ENCODE peak calls at places on chromosome 1, in nine cellular contexts. X is brain microvascular endothelial cell, M is RWPE1, J is foreskin keratinocyte, I is MM.1S, W is uterus, K is mesenchymal stem cell, P is heart right ventricle, L is cardiac muscle cell. Y is an unnamed sample.
A peak's percentile ranks its signal among the peaks of the same experiment; 100 is the strongest.

GRCh38 chr1:205883792-205884191 is 33.9 kb upstream of the PM20D1 start:
- DNase-seq in L (no peak), W (no peak), I (no peak), P (no peak), J (no peak), X (no peak), K (no peak), M (no peak), Y (no peak)

GRCh38 chr1:58929667-58930325 is 145.9 kb upstream of the JUN start:
- DNase-seq in L (no peak), I (no peak), W (no peak), J (peak; percentile 88), M (peak; percentile 70), K (peak; percentile 36), P (no peak), X (no peak), Y (no peak)

GRCh38 chr1:234621657-234622335 is 11.8 kb upstream of the IRF2BP2 start:
- DNase-seq in J (no peak), I (no peak), K (peak; percentile 59), P (no peak), M (no peak), X (peak; percentile 72), W (no peak), L (peak; percentile 85), Y (peak; percentile 84)

GRCh38 chr1:12448746-12449177 is 169.2 kb downstream of the DHRS3 start:
- DNase-seq in K (no peak), I (peak; percentile 65), X (peak; percentile 79), J (no peak), L (peak; percentile 83), P (no peak), M (no peak), W (peak; percentile 38), Y (peak; percentile 69)

GRCh38 chr1:168361252-168361651 is 80.6 kb downstream of the TBX19 start:
- DNase-seq in W (no peak), K (no peak), J (no peak), P (no peak), X (no peak), L (no peak), M (no peak), I (no peak), Y (no peak)

GRCh38 chr1:175470591-175470990 is 272.8 kb downstream of the TNR start:
- DNase-seq in W (no peak), M (no peak), J (no peak), K (no peak), I (no peak), L (no peak), X (no peak), P (no peak), Y (no peak)

GRCh38 chr1:161013591-161014513 is 7.1 kb downstream of the F11R start:
- DNase-seq in J (peak; percentile 85), P (peak; percentile 70), W (peak; percentile 77), M (peak; percentile 90), X (peak; percentile 74), K (peak; percentile 87), I (peak; percentile 98), L (peak; percentile 98), Y (peak; percentile 46)

GRCh38 chr1:205985330-205986005 is 17.7 kb downstream of the RAB7B start:
- DNase-seq in J (no peak), I (no peak), X (no peak), M (no peak), K (no peak), P (no peak), L (no peak), W (no peak), Y (peak; percentile 39)

GRCh38 chr1:166876540-166876838 is 425 bp upstream of the TADA1 start:
- DNase-seq in M (no peak), K (no peak), J (no peak), W (no peak), P (no peak), L (no peak), I (no peak), X (no peak), Y (no peak)

GRCh38 chr1:11784993-11785769 is 20.6 kb downstream of the MTHFR start:
- DNase-seq in W (peak; percentile 72), J (no peak), M (peak; percentile 55), I (peak; percentile 65), K (peak; percentile 66), X (no peak), P (peak; percentile 79), L (peak; percentile 74), Y (no peak)

GRCh38 chr1:226001852-226002666 is 2.9 kb upstream of the SDE2 start:
- DNase-seq in P (peak; percentile 23), W (peak; percentile 79), I (no peak), L (peak; percentile 45), J (no peak), M (no peak), X (peak; percentile 12), K (no peak), Y (no peak)

GRCh38 chr1:24111998-24112380 is at the start of gene MYOM3:
- DNase-seq in I (no peak), J (no peak), X (no peak), L (no peak), W (no peak), P (peak; percentile 61), K (no peak), M (no peak), Y (no peak)

GRCh38 chr1:63636192-63637105 is 43.2 kb downstream of the PGM1 start:
- DNase-seq in L (no peak), P (no peak), W (no peak), M (no peak), J (no peak), K (no peak), I (no peak), X (no peak), Y (no peak)

GRCh38 chr1:62849031-62849430 is 65.1 kb downstream of the ATG4C start:
- DNase-seq in X (no peak), L (no peak), W (no peak), P (no peak), J (no peak), I (no peak), M (peak; percentile 4), K (no peak), Y (no peak)

GRCh38 chr1:5419501-5419900 is 572.7 kb downstream of the NPHP4 start:
- DNase-seq in J (no peak), L (no peak), W (no peak), M (no peak), X (no peak), P (no peak), I (no peak), K (no peak), Y (no peak)

GRCh38 chr1:41713557-41714327 is 205.0 kb downstream of the HIVEP3 start:
- DNase-seq in L (peak; percentile 39), X (peak; percentile 86), J (peak; percentile 70), P (no peak), M (peak; percentile 78), I (no peak), K (peak; percentile 72), W (peak; percentile 51), Y (peak; percentile 89)

GRCh38 chr1:215891673-215892072 is 324.6 kb downstream of the KCTD3 start:
- DNase-seq in L (no peak), M (no peak), I (no peak), K (no peak), X (no peak), W (no peak), J (no peak), P (no peak), Y (no peak)

GRCh38 chr1:222697858-222698257 is 14.4 kb downstream of the AIDA start:
- DNase-seq in M (no peak), X (no peak), W (no peak), K (no peak), P (no peak), I (no peak), J (no peak), L (peak; percentile 65), Y (peak; percentile 47)

GRCh38 chr1:45032833-45033232 is 20.8 kb downstream of the UROD start:
- DNase-seq in L (no peak), X (no peak), W (no peak), K (no peak), I (no peak), P (no peak), M (no peak), J (no peak), Y (no peak)

GRCh38 chr1:151801846-151802245 is 3.4 kb downstream of the LINGO4 start:
- DNase-seq in K (no peak), I (no peak), W (no peak), J (no peak), M (no peak), P (no peak), X (no peak), L (no peak), Y (no peak)

GRCh38 chr1:62144238-62144831 is 50.3 kb upstream of the L1TD1 start:
- DNase-seq in M (peak; percentile 18), X (peak; percentile 71), J (no peak), P (no peak), K (peak; percentile 47), L (peak; percentile 69), I (peak; percentile 62), W (no peak), Y (peak; percentile 19)

GRCh38 chr1:76330993-76331603 is 256.6 kb downstream of the ST6GALNAC3 start:
- DNase-seq in K (peak; percentile 77), M (peak; percentile 31), X (peak; percentile 74), J (peak; percentile 24), W (no peak), L (peak; percentile 89), P (no peak), I (peak; percentile 49), Y (peak; percentile 62)
- H3K27ac ChIP-seq in K (no peak overlapping the region), M (no peak overlapping the region), X (no peak overlapping the region), J (no peak overlapping the region), W (no peak overlapping the region), L (no peak overlapping the region), P (no peak overlapping the region), I (no peak overlapping the region), Y (no peak overlapping the region)

GRCh38 chr1:14945132-14946010 is 208.2 kb upstream of the TMEM51 start:
- DNase-seq in P (peak; percentile 49), M (no peak), L (peak; percentile 88), K (peak; percentile 90), J (peak; percentile 56), W (peak; percentile 57), X (peak; percentile 67), I (no peak), Y (peak; percentile 89)
- H3K27ac ChIP-seq in P (peak overlapping the region; percentile 94), M (peak overlapping the region; percentile 76), L (peak overlapping the region; percentile 72), K (peak overlapping the region; percentile 100), J (peak overlapping the region; percentile 65), W (peak overlapping the region; percentile 75), X (peak overlapping the region; percentile 83), I (no peak overlapping the region), Y (peak overlapping the region; percentile 91)

GRCh38 chr1:3440282-3440681 is 14.2 kb upstream of the ARHGEF16 start:
- DNase-seq in I (no peak), J (no peak), W (no peak), M (no peak), L (no peak), K (no peak), P (peak; percentile 6), X (no peak), Y (no peak)
- H3K27ac ChIP-seq in I (no peak overlapping the region), J (no peak overlapping the region), W (no peak overlapping the region), M (no peak overlapping the region), L (no peak overlapping the region), K (no peak overlapping the region), P (no peak overlapping the region), X (no peak overlapping the region), Y (no peak overlapping the region)

DNA sequence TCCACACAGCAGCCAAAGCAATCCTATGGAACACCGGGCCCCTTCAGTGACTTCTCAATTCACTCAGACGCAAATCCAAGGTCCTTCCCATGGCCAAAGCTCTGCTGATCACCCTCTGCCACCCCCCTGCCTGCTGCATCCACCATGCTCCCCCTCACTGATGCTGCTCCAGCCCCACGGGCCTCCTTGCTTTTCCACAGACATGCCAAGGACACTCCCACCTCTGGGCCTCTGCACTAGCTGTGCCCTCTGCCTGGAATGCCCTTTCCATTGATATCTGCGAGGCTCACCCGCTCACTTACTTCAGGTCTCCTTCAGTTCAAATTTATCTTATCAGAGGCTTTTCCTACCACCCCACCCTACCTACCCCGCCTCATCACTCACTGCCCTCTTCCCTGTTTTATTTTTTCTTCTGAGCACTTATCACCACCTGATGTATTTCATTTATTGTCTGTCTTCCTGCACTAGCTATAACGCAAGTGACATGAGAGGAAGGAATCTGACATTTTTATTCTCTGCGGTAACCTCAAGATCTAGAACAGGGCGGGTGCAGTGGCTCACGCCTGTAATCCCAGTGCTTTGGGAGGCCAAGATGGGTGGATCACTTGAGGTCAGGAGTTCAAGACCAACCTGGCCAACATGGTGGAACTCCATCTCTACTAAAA is 7.0 kb downstream of the HSPG2 start:
- DNase-seq in X (no peak), K (no peak), I (no peak), P (peak; percentile 40), W (peak; percentile 63), L (no peak), J (no peak), M (no peak), Y (no peak)
- H3K27ac ChIP-seq in X (peak overlapping the region; percentile 71), K (peak overlapping the region; percentile 99), I (no peak overlapping the region), P (peak overlapping the region; percentile 99), W (peak overlapping the region; percentile 93), L (peak overlapping the region; percentile 93), J (no peak overlapping the region), M (peak overlapping the region; percentile 78), Y (peak overlapping the region; percentile 85)

Y was measured in astrocyte.